ENCODE peak calls at places on chromosome 7, in four cellular contexts. C is IMR-90, H is H1, A is mesendoderm. V is an unnamed sample.

GRCh38 chr7:136012238-136012637 is 35.1 kb upstream of the MTPN start:
- DNase-seq in C (no peak), H (no peak), A (no peak), V (no peak)

GRCh38 chr7:137996386-137996851 is 5.5 kb downstream of the CREB3L2 start:
- DNase-seq in C (peak), H (no peak), A (no peak), V (no peak)

GRCh38 chr7:92623544-92623943 is 33.4 kb upstream of the FAM133B start:
- DNase-seq in C (no peak), H (no peak), A (no peak), V (no peak)

GRCh38 chr7:142459557-142459963 is 201.7 kb upstream of the PRSS58 start:
- DNase-seq in C (peak), H (peak), A (peak), V (peak)

GRCh38 chr7:149284343-149284742 is 22.3 kb downstream of the ZNF783 start:
- DNase-seq in C (no peak), H (no peak), A (no peak), V (no peak)

GRCh38 chr7:125892434-125892833 is 962.8 kb upstream of the POT1 start:
- DNase-seq in C (no peak), H (no peak), A (no peak), V (no peak)

GRCh38 chr7:54864718-54865117 is 105.7 kb upstream of the SEC61G start:
- DNase-seq in C (peak), H (no peak), A (no peak), V (no peak)

GRCh38 chr7:140525741-140526140 is 46.4 kb upstream of the MKRN1 start:
- DNase-seq in C (no peak), H (no peak), A (no peak), V (peak)

GRCh38 chr7:55048221-55048859 is 29.5 kb downstream of the EGFR start:
- DNase-seq in C (no peak), H (no peak), A (no peak), V (no peak)

GRCh38 chr7:85829817-85830432 is 643.1 kb upstream of the SEMA3D start:
- DNase-seq in C (peak), H (no peak), A (no peak), V (no peak)

GRCh38 chr7:29987083-29987482 is 2.5 kb downstream of the SCRN1 start:
- DNase-seq in C (peak), H (no peak), A (no peak), V (no peak)

GRCh38 chr7:99366646-99367045 is 7.9 kb upstream of the ARPC1B start:
- DNase-seq in C (no peak), H (no peak), A (no peak), V (peak)

DNA sequence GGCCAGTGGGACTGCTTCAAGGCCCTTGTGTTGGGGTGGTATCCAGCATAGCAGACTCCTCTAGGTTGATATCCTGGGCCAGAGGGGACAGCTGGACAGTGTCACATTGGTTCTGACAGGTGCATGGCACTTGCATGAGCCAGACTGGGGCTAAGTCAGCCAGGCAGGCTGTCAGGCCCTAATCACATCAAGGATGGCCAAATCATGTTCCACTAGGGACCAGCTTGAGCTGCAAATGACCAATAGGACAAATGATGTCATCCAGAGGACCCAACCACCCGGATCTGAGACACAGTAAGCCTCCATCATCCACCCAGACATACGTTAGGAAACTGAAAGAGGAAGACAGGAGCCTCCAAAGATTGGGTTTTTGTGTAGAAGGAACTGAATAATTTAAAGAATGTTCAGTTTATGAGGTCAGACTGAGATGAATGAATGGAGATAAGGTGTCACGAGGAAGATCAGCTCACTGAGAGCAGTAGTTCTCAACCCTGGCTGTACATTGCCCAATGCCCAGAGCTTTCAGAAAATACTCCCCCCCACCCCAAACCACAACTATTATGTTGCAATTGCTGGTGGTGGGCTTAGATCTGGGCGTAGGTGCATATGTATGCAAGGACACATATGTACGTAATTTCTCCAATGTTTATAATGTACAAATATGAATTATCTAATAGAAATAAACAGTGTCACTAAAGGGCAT is 75.2 kb upstream of the INHBA start:
- DNase-seq in C (no peak), H (no peak), A (no peak), V (no peak)
- H2BK15ac ChIP-seq in C (no peak), H (no peak), A (no peak), V (no peak)

DNA sequence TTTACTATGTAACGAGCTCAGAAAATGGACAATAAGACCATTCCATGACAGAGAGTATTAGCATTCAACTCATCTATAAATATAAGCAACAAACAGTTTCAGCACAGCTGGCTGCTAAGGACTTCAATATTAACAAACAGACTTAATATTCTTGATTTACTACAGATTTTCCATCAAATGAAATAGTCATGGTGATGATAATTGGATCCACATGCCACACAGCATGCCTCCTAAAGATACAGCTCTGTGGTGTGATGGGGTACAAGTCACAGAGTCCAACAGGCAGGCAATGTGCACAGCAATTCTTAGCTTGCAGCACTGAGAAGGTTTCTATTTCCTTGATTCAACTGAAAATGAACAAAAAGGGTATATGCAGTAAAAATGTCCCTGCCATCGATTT is 54.0 kb downstream of the DOCK4 start:
- DNase-seq in C (no peak), H (no peak), A (no peak), V (no peak)
- H4K5ac ChIP-seq in C (no peak), H (no peak), A (no peak), V (no peak)

GRCh38 chr7:104900525-104900924 is 113.5 kb upstream of the KMT2E start:
- DNase-seq in C (no peak), H (no peak), A (no peak), V (no peak)

GRCh38 chr7:104894998-104895850 is 118.8 kb upstream of the KMT2E start:
- DNase-seq in C (no peak), H (no peak), A (peak), V (no peak)

GRCh38 chr7:104901239-104901638 is 112.8 kb upstream of the KMT2E start:
- DNase-seq in C (no peak), H (no peak), A (no peak), V (no peak)

GRCh38 chr7:104895851-104896236 is 118.2 kb upstream of the KMT2E start:
- DNase-seq in C (no peak), H (no peak), A (no peak), V (no peak)

GRCh38 chr7:104898434-104898833 is 115.6 kb upstream of the KMT2E start:
- DNase-seq in C (no peak), H (no peak), A (no peak), V (no peak)
- H3K23ac ChIP-seq in C (no peak), H (no peak), A (no peak), V (no peak)

DNA sequence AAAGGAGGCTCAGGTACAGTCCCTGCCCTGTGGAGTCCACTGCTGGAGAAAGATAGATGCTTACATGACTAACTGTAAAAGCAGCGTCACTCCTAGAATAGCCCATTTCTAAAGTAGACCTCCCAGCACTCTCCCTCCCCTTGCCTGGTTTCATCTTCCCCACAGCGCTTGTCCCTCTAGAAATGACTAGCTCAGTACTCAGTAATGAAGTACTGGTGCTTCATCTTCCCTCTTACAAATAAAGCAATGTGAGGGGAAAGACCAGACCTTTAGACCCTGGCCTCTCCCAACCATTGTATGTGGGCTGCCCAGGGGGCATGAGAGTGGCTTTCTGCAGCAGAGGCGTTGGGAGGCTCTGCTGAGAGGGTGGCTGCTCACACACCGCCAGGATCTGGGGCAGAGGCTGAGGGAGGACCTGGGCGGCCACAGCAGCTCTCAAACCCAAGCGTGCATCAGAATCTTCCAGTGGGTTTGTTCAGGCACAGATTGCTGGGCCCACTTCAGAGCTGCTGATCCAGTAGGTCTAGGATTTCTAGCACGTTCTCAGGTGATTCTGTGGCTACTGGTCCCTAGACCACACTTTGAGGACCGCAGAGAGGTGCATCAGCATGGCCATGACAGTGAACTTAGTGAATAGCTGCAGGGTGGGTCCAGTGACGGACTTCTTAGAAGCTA is 110.3 kb upstream of the ANLN start:
- DNase-seq in C (peak), H (peak), A (no peak), V (no peak)
- H2BK15ac ChIP-seq in C (peak), H (peak), A (no peak), V (no peak)

GRCh38 chr7:157120181-157120580 is 18.5 kb upstream of the UBE3C start:
- DNase-seq in C (no peak), H (no peak), A (no peak), V (no peak)

GRCh38 chr7:157121184-157121715 is 17.5 kb upstream of the UBE3C start:
- DNase-seq in C (no peak), H (no peak), A (no peak), V (no peak)

GRCh38 chr7:157113607-157114006 is 25.1 kb upstream of the UBE3C start:
- DNase-seq in C (no peak), H (no peak), A (no peak), V (no peak)

GRCh38 chr7:157116762-157117161 is 22.0 kb upstream of the UBE3C start:
- DNase-seq in C (no peak), H (no peak), A (no peak), V (no peak)

GRCh38 chr7:157117796-157118195 is 20.9 kb upstream of the UBE3C start:
- DNase-seq in C (no peak), H (no peak), A (no peak), V (no peak)
- H4K5ac ChIP-seq in C (no peak), H (no peak), A (no peak), V (no peak)

GRCh38 chr7:28017372-28017771 is 163.2 kb downstream of the JAZF1 start:
- DNase-seq in C (peak), H (no peak), A (no peak), V (no peak)

GRCh38 chr7:28016297-28016696 is 164.3 kb downstream of the JAZF1 start:
- DNase-seq in C (no peak), H (no peak), A (no peak), V (no peak)

GRCh38 chr7:28013019-28013418 is 167.6 kb downstream of the JAZF1 start:
- DNase-seq in C (no peak), H (no peak), A (no peak), V (no peak)

GRCh38 chr7:28015169-28015568 is 165.4 kb downstream of the JAZF1 start:
- DNase-seq in C (no peak), H (no peak), A (no peak), V (no peak)

DNA sequence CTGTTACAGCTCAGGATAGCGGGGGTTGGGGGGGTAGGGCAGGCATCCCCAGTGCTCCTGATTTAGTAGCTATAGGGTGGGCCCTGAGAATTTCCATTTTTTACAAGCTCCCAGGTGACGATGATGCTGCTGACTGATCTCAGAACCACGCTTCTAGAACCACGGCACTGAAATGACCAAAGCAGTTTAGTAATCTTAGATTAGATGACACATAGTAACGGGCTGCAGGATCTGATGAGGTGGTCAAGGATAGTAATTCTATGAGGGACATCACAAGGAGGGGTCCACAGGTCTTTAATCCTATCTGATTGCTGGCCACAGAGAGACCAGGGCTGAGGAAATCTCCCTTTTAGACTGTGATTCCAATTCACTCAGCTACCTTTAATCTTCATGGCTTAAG is 167.2 kb downstream of the JAZF1 start:
- DNase-seq in C (no peak), H (no peak), A (no peak), V (no peak)
- H3K23ac ChIP-seq in C (no peak), H (no peak), A (no peak), V (no peak)

DNA sequence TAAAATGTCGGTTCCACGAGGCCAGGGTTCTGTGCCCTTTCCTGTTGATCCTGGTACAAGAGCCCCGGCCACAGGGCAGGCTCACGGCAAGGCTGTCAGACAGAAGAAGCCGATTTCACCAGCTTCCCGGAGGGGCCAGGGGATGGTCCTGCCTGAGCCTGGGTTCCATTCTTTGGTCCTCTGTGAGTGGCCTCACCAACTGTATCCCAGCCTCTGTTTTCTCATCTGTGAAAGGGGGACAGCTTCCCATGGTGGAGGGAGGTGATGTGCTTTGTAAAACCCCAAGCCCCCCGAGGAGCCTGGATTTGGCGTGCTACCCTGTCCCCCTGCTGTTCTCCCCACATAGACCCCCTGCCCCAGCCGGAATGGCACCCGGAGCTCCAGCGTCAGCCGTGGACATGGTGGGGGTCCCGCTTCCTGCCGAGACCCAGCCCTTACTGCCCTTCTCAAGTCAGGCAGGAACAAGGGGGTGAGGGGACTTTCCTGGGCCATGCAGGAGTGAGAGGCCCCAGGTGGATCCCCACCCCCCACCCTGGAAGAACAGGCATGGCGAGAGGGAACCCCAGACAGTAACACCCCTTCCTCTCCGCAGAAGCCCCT is 28.3 kb upstream of the ELFN1 start:
- DNase-seq in C (no peak), H (no peak), A (no peak), V (no peak)
- H2BK15ac ChIP-seq in C (no peak), H (no peak), A (no peak), V (no peak)

GRCh38 chr7:111865430-111865829 is 303.1 kb upstream of the IMMP2L start:
- DNase-seq in C (no peak), H (no peak), A (no peak), V (no peak)

GRCh38 chr7:111869266-111869665 is 307.0 kb upstream of the IMMP2L start:
- DNase-seq in C (no peak), H (no peak), A (peak), V (no peak)

GRCh38 chr7:111864291-111864976 is 302.1 kb upstream of the IMMP2L start:
- DNase-seq in C (peak), H (no peak), A (no peak), V (no peak)

GRCh38 chr7:111867348-111867931 is 305.1 kb upstream of the IMMP2L start:
- DNase-seq in C (no peak), H (no peak), A (no peak), V (no peak)

DNA sequence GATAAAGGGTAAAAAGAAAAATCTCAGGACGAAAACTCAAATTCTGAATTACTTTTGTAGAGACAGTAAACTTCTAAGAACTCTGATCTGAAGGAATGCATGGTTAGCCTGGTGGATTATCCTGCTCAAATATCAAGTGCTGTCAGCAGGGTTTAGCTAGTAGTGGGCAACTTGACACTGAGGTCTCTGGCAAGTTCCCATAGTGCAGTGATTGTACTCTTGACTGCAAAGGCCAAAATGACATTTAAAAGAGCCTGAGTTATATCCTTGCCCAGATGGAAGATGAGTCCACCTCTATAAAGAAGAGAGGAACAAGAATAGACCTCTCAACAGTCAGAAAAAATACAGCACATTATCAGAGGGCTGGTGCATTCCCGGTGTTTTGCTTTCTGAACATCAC is 304.5 kb upstream of the IMMP2L start:
- DNase-seq in C (no peak), H (no peak), A (no peak), V (no peak)
- H4K5ac ChIP-seq in C (no peak), H (no peak), A (no peak), V (no peak)

GRCh38 chr7:25967278-25968204 is 184.5 kb upstream of the NFE2L3 start:
- DNase-seq in C (no peak), H (no peak), A (peak), V (no peak)
- H3K23ac ChIP-seq in C (no peak), H (no peak), A (no peak), V (no peak)

GRCh38 chr7:157483515-157483914 is 146.7 kb downstream of the DNAJB6 start:
- DNase-seq in C (no peak), H (no peak), A (no peak), V (no peak)

GRCh38 chr7:157485361-157485831 is 148.6 kb downstream of the DNAJB6 start:
- DNase-seq in C (no peak), H (no peak), A (no peak), V (no peak)

GRCh38 chr7:157483971-157484410 is 147.2 kb downstream of the DNAJB6 start:
- DNase-seq in C (no peak), H (peak), A (no peak), V (no peak)

GRCh38 chr7:157485961-157486510 is 149.2 kb downstream of the DNAJB6 start:
- DNase-seq in C (no peak), H (no peak), A (no peak), V (no peak)

GRCh38 chr7:157484411-157485081 is 147.7 kb downstream of the DNAJB6 start:
- DNase-seq in C (no peak), H (no peak), A (no peak), V (no peak)
- H2BK15ac ChIP-seq in C (no peak), H (no peak), A (no peak), V (no peak)